ENCODE peak calls at places on chromosomes 2 and 18, in ten cellular contexts. One of them, this sample, is unnamed.

GRCh38 chr18:74906189-74906588 is 302.8 kb downstream of the PTGR3 start:
- DNase-seq in head of caudate nucleus: no peak
- DNase-seq in cardiac muscle cell: no peak
- DNase-seq in occipital lobe: no peak
- DNase-seq in neural crest cell: no peak
- DNase-seq in activated CD4-positive, alpha-beta T cell treated with anti-CD3 and anti-CD28 coated beads for 24 hours: no peak
- DNase-seq in CD8-positive, alpha-beta T cell: no peak
- DNase-seq in GM19239: no peak
- DNase-seq in midbrain: no peak
- DNase-seq in GM12865: no peak
- DNase-seq in this sample: no peak

GRCh38 chr2:168948621-168949212 is 47.6 kb downstream of the G6PC2 start:
- DNase-seq in head of caudate nucleus: no peak
- DNase-seq in cardiac muscle cell: peak
- DNase-seq in occipital lobe: no peak
- DNase-seq in neural crest cell: no peak
- DNase-seq in activated CD4-positive, alpha-beta T cell treated with anti-CD3 and anti-CD28 coated beads for 24 hours: no peak
- DNase-seq in CD8-positive, alpha-beta T cell: no peak
- DNase-seq in GM19239: peak
- DNase-seq in midbrain: no peak
- DNase-seq in GM12865: peak
- DNase-seq in this sample: peak

GRCh38 chr2:232000439-232000838 is 38.9 kb downstream of the DIS3L2 start:
- DNase-seq in head of caudate nucleus: no peak
- DNase-seq in cardiac muscle cell: no peak
- DNase-seq in occipital lobe: no peak
- DNase-seq in neural crest cell: no peak
- DNase-seq in activated CD4-positive, alpha-beta T cell treated with anti-CD3 and anti-CD28 coated beads for 24 hours: no peak
- DNase-seq in CD8-positive, alpha-beta T cell: no peak
- DNase-seq in GM19239: no peak
- DNase-seq in midbrain: no peak
- DNase-seq in GM12865: no peak
- DNase-seq in this sample: no peak

GRCh38 chr18:61203151-61203550 is 130.1 kb upstream of the CDH20 start:
- DNase-seq in head of caudate nucleus: no peak
- DNase-seq in cardiac muscle cell: no peak
- DNase-seq in occipital lobe: no peak
- DNase-seq in neural crest cell: no peak
- DNase-seq in activated CD4-positive, alpha-beta T cell treated with anti-CD3 and anti-CD28 coated beads for 24 hours: no peak
- DNase-seq in CD8-positive, alpha-beta T cell: no peak
- DNase-seq in GM19239: no peak
- DNase-seq in midbrain: no peak
- DNase-seq in GM12865: no peak
- DNase-seq in this sample: no peak

GRCh38 chr2:54385271-54385670 is 70.9 kb upstream of the SPTBN1 start:
- DNase-seq in head of caudate nucleus: no peak
- DNase-seq in cardiac muscle cell: no peak
- DNase-seq in occipital lobe: no peak
- DNase-seq in neural crest cell: no peak
- DNase-seq in activated CD4-positive, alpha-beta T cell treated with anti-CD3 and anti-CD28 coated beads for 24 hours: no peak
- DNase-seq in CD8-positive, alpha-beta T cell: no peak
- DNase-seq in GM19239: no peak
- DNase-seq in midbrain: no peak
- DNase-seq in GM12865: no peak
- DNase-seq in this sample: no peak

GRCh38 chr2:149601141-149601796 is 13.7 kb upstream of the MMADHC start:
- DNase-seq in head of caudate nucleus: no peak
- DNase-seq in cardiac muscle cell: no peak
- DNase-seq in occipital lobe: no peak
- DNase-seq in neural crest cell: no peak
- DNase-seq in activated CD4-positive, alpha-beta T cell treated with anti-CD3 and anti-CD28 coated beads for 24 hours: no peak
- DNase-seq in CD8-positive, alpha-beta T cell: no peak
- DNase-seq in GM19239: no peak
- DNase-seq in midbrain: no peak
- DNase-seq in GM12865: no peak
- DNase-seq in this sample: no peak

GRCh38 chr18:9474103-9474982 is 970 bp upstream of the RALBP1 start:
- DNase-seq in head of caudate nucleus: peak
- DNase-seq in cardiac muscle cell: peak
- DNase-seq in occipital lobe: peak
- DNase-seq in neural crest cell: no peak
- DNase-seq in activated CD4-positive, alpha-beta T cell treated with anti-CD3 and anti-CD28 coated beads for 24 hours: no peak
- DNase-seq in CD8-positive, alpha-beta T cell: no peak
- DNase-seq in GM19239: no peak
- DNase-seq in midbrain: no peak
- DNase-seq in GM12865: no peak
- DNase-seq in this sample: no peak

GRCh38 chr18:49618741-49619392 is 57.0 kb downstream of the LIPG start:
- DNase-seq in head of caudate nucleus: no peak
- DNase-seq in cardiac muscle cell: no peak
- DNase-seq in occipital lobe: no peak
- DNase-seq in neural crest cell: no peak
- DNase-seq in activated CD4-positive, alpha-beta T cell treated with anti-CD3 and anti-CD28 coated beads for 24 hours: no peak
- DNase-seq in CD8-positive, alpha-beta T cell: no peak
- DNase-seq in GM19239: no peak
- DNase-seq in midbrain: no peak
- DNase-seq in GM12865: no peak
- DNase-seq in this sample: no peak

GRCh38 chr2:240166191-240166590 is 25.7 kb upstream of the OTOS start:
- DNase-seq in head of caudate nucleus: no peak
- DNase-seq in cardiac muscle cell: no peak
- DNase-seq in occipital lobe: no peak
- DNase-seq in neural crest cell: no peak
- DNase-seq in activated CD4-positive, alpha-beta T cell treated with anti-CD3 and anti-CD28 coated beads for 24 hours: no peak
- DNase-seq in CD8-positive, alpha-beta T cell: no peak
- DNase-seq in GM19239: no peak
- DNase-seq in midbrain: no peak
- DNase-seq in GM12865: no peak
- DNase-seq in this sample: no peak

GRCh38 chr2:74513605-74514367 is 464 bp upstream of the TLX2 start:
- DNase-seq in head of caudate nucleus: no peak
- DNase-seq in cardiac muscle cell: no peak
- DNase-seq in occipital lobe: no peak
- DNase-seq in neural crest cell: no peak
- DNase-seq in activated CD4-positive, alpha-beta T cell treated with anti-CD3 and anti-CD28 coated beads for 24 hours: no peak
- DNase-seq in CD8-positive, alpha-beta T cell: no peak
- DNase-seq in GM19239: no peak
- DNase-seq in midbrain: no peak
- DNase-seq in GM12865: no peak
- DNase-seq in this sample: no peak

GRCh38 chr2:1628893-1629292 is 115.4 kb downstream of the PXDN start:
- DNase-seq in head of caudate nucleus: no peak
- DNase-seq in cardiac muscle cell: no peak
- DNase-seq in occipital lobe: no peak
- DNase-seq in neural crest cell: no peak
- DNase-seq in activated CD4-positive, alpha-beta T cell treated with anti-CD3 and anti-CD28 coated beads for 24 hours: no peak
- DNase-seq in CD8-positive, alpha-beta T cell: no peak
- DNase-seq in GM19239: no peak
- DNase-seq in midbrain: peak
- DNase-seq in GM12865: no peak
- DNase-seq in this sample: no peak

GRCh38 chr18:3713166-3713565 is 263.2 kb downstream of the TGIF1 start:
- DNase-seq in head of caudate nucleus: no peak
- DNase-seq in cardiac muscle cell: no peak
- DNase-seq in occipital lobe: no peak
- DNase-seq in neural crest cell: no peak
- DNase-seq in activated CD4-positive, alpha-beta T cell treated with anti-CD3 and anti-CD28 coated beads for 24 hours: no peak
- DNase-seq in CD8-positive, alpha-beta T cell: no peak
- DNase-seq in GM19239: no peak
- DNase-seq in midbrain: no peak
- DNase-seq in GM12865: no peak
- DNase-seq in this sample: no peak

GRCh38 chr2:19137433-19137832 is 221.0 kb downstream of the OSR1 start:
- DNase-seq in head of caudate nucleus: no peak
- DNase-seq in cardiac muscle cell: no peak
- DNase-seq in occipital lobe: no peak
- DNase-seq in neural crest cell: no peak
- DNase-seq in activated CD4-positive, alpha-beta T cell treated with anti-CD3 and anti-CD28 coated beads for 24 hours: no peak
- DNase-seq in CD8-positive, alpha-beta T cell: no peak
- DNase-seq in GM19239: no peak
- DNase-seq in midbrain: no peak
- DNase-seq in GM12865: no peak
- DNase-seq in this sample: no peak

GRCh38 chr2:124281556-124281955 is 256.5 kb downstream of the CNTNAP5 start:
- DNase-seq in head of caudate nucleus: no peak
- DNase-seq in cardiac muscle cell: no peak
- DNase-seq in occipital lobe: no peak
- DNase-seq in neural crest cell: no peak
- DNase-seq in activated CD4-positive, alpha-beta T cell treated with anti-CD3 and anti-CD28 coated beads for 24 hours: no peak
- DNase-seq in CD8-positive, alpha-beta T cell: no peak
- DNase-seq in GM19239: no peak
- DNase-seq in midbrain: no peak
- DNase-seq in GM12865: no peak
- DNase-seq in this sample: no peak

GRCh38 chr18:40577255-40577654 is 1377.8 kb upstream of the PIK3C3 start:
- DNase-seq in head of caudate nucleus: no peak
- DNase-seq in cardiac muscle cell: no peak
- DNase-seq in occipital lobe: no peak
- DNase-seq in neural crest cell: no peak
- DNase-seq in activated CD4-positive, alpha-beta T cell treated with anti-CD3 and anti-CD28 coated beads for 24 hours: no peak
- DNase-seq in CD8-positive, alpha-beta T cell: no peak
- DNase-seq in GM19239: no peak
- DNase-seq in midbrain: no peak
- DNase-seq in GM12865: no peak
- DNase-seq in this sample: no peak

GRCh38 chr2:204401114-204401513 is 144.2 kb upstream of the PARD3B start:
- DNase-seq in head of caudate nucleus: no peak
- DNase-seq in cardiac muscle cell: no peak
- DNase-seq in occipital lobe: no peak
- DNase-seq in neural crest cell: no peak
- DNase-seq in activated CD4-positive, alpha-beta T cell treated with anti-CD3 and anti-CD28 coated beads for 24 hours: no peak
- DNase-seq in CD8-positive, alpha-beta T cell: no peak
- DNase-seq in GM19239: no peak
- DNase-seq in midbrain: no peak
- DNase-seq in GM12865: no peak
- DNase-seq in this sample: no peak

GRCh38 chr2:226274143-226274542 is 525.5 kb downstream of the IRS1 start:
- DNase-seq in head of caudate nucleus: no peak
- DNase-seq in cardiac muscle cell: no peak
- DNase-seq in occipital lobe: no peak
- DNase-seq in neural crest cell: no peak
- DNase-seq in activated CD4-positive, alpha-beta T cell treated with anti-CD3 and anti-CD28 coated beads for 24 hours: no peak
- DNase-seq in CD8-positive, alpha-beta T cell: no peak
- DNase-seq in GM19239: no peak
- DNase-seq in midbrain: no peak
- DNase-seq in GM12865: no peak
- DNase-seq in this sample: no peak

GRCh38 chr18:8705280-8705940 is at the start of gene MTCL1:
- DNase-seq in head of caudate nucleus: peak
- DNase-seq in cardiac muscle cell: peak
- DNase-seq in occipital lobe: peak
- DNase-seq in neural crest cell: peak
- DNase-seq in activated CD4-positive, alpha-beta T cell treated with anti-CD3 and anti-CD28 coated beads for 24 hours: no peak
- DNase-seq in CD8-positive, alpha-beta T cell: peak
- DNase-seq in GM19239: peak
- DNase-seq in midbrain: no peak
- DNase-seq in GM12865: peak
- DNase-seq in this sample: peak

GRCh38 chr2:220296174-220296573 is 668.7 kb downstream of the SLC4A3 start:
- DNase-seq in head of caudate nucleus: no peak
- DNase-seq in cardiac muscle cell: peak
- DNase-seq in occipital lobe: no peak
- DNase-seq in neural crest cell: no peak
- DNase-seq in activated CD4-positive, alpha-beta T cell treated with anti-CD3 and anti-CD28 coated beads for 24 hours: no peak
- DNase-seq in CD8-positive, alpha-beta T cell: no peak
- DNase-seq in GM19239: no peak
- DNase-seq in midbrain: no peak
- DNase-seq in GM12865: no peak
- DNase-seq in this sample: no peak

GRCh38 chr2:120926463-120927165 is 190.9 kb downstream of the GLI2 start:
- DNase-seq in head of caudate nucleus: no peak
- DNase-seq in cardiac muscle cell: no peak
- DNase-seq in occipital lobe: no peak
- DNase-seq in neural crest cell: no peak
- DNase-seq in activated CD4-positive, alpha-beta T cell treated with anti-CD3 and anti-CD28 coated beads for 24 hours: no peak
- DNase-seq in CD8-positive, alpha-beta T cell: no peak
- DNase-seq in GM19239: no peak
- DNase-seq in midbrain: no peak
- DNase-seq in GM12865: no peak
- DNase-seq in this sample: no peak

GRCh38 chr2:70088508-70089219 is 1.4 kb downstream of the PCBP1 start:
- DNase-seq in head of caudate nucleus: no peak
- DNase-seq in cardiac muscle cell: no peak
- DNase-seq in occipital lobe: no peak
- DNase-seq in neural crest cell: no peak
- DNase-seq in activated CD4-positive, alpha-beta T cell treated with anti-CD3 and anti-CD28 coated beads for 24 hours: no peak
- DNase-seq in CD8-positive, alpha-beta T cell: no peak
- DNase-seq in GM19239: no peak
- DNase-seq in midbrain: no peak
- DNase-seq in GM12865: no peak
- DNase-seq in this sample: no peak

GRCh38 chr18:57210101-57210661 is 63.3 kb downstream of the BOD1L2 start:
- DNase-seq in head of caudate nucleus: peak
- DNase-seq in cardiac muscle cell: peak
- DNase-seq in occipital lobe: peak
- DNase-seq in neural crest cell: peak
- DNase-seq in activated CD4-positive, alpha-beta T cell treated with anti-CD3 and anti-CD28 coated beads for 24 hours: no peak
- DNase-seq in CD8-positive, alpha-beta T cell: no peak
- DNase-seq in GM19239: no peak
- DNase-seq in midbrain: no peak
- DNase-seq in GM12865: no peak
- DNase-seq in this sample: peak

GRCh38 chr18:34913837-34914755 is 127.1 kb upstream of the MAPRE2 start:
- DNase-seq in head of caudate nucleus: peak
- DNase-seq in cardiac muscle cell: no peak
- DNase-seq in occipital lobe: no peak
- DNase-seq in neural crest cell: no peak
- DNase-seq in activated CD4-positive, alpha-beta T cell treated with anti-CD3 and anti-CD28 coated beads for 24 hours: no peak
- DNase-seq in CD8-positive, alpha-beta T cell: no peak
- DNase-seq in GM19239: no peak
- DNase-seq in midbrain: peak
- DNase-seq in GM12865: no peak
- DNase-seq in this sample: no peak

GRCh38 chr2:186129767-186130581 is 356.1 kb upstream of the ZC3H15 start:
- DNase-seq in head of caudate nucleus: no peak
- DNase-seq in cardiac muscle cell: no peak
- DNase-seq in occipital lobe: no peak
- DNase-seq in neural crest cell: no peak
- DNase-seq in activated CD4-positive, alpha-beta T cell treated with anti-CD3 and anti-CD28 coated beads for 24 hours: no peak
- DNase-seq in CD8-positive, alpha-beta T cell: no peak
- DNase-seq in GM19239: no peak
- DNase-seq in midbrain: no peak
- DNase-seq in GM12865: no peak
- DNase-seq in this sample: no peak

GRCh38 chr2:15975676-15976075 is 35.3 kb downstream of the MYCN start:
- DNase-seq in head of caudate nucleus: no peak
- DNase-seq in cardiac muscle cell: no peak
- DNase-seq in occipital lobe: no peak
- DNase-seq in neural crest cell: no peak
- DNase-seq in activated CD4-positive, alpha-beta T cell treated with anti-CD3 and anti-CD28 coated beads for 24 hours: no peak
- DNase-seq in CD8-positive, alpha-beta T cell: no peak
- DNase-seq in GM19239: no peak
- DNase-seq in midbrain: no peak
- DNase-seq in GM12865: no peak
- DNase-seq in this sample: no peak

GRCh38 chr2:143300531-143300930 is 171.3 kb downstream of the ARHGAP15 start:
- DNase-seq in head of caudate nucleus: no peak
- DNase-seq in cardiac muscle cell: no peak
- DNase-seq in occipital lobe: no peak
- DNase-seq in neural crest cell: no peak
- DNase-seq in activated CD4-positive, alpha-beta T cell treated with anti-CD3 and anti-CD28 coated beads for 24 hours: no peak
- DNase-seq in CD8-positive, alpha-beta T cell: no peak
- DNase-seq in GM19239: no peak
- DNase-seq in midbrain: no peak
- DNase-seq in GM12865: no peak
- DNase-seq in this sample: no peak

GRCh38 chr2:145755019-145755837 is 1235.3 kb upstream of the ZEB2 start:
- DNase-seq in head of caudate nucleus: no peak
- DNase-seq in cardiac muscle cell: no peak
- DNase-seq in occipital lobe: no peak
- DNase-seq in neural crest cell: no peak
- DNase-seq in activated CD4-positive, alpha-beta T cell treated with anti-CD3 and anti-CD28 coated beads for 24 hours: no peak
- DNase-seq in CD8-positive, alpha-beta T cell: no peak
- DNase-seq in GM19239: no peak
- DNase-seq in midbrain: no peak
- DNase-seq in GM12865: no peak
- DNase-seq in this sample: no peak

GRCh38 chr18:60413944-60414547 is 41.5 kb upstream of the MC4R start:
- DNase-seq in head of caudate nucleus: no peak
- DNase-seq in cardiac muscle cell: peak
- DNase-seq in occipital lobe: no peak
- DNase-seq in neural crest cell: no peak
- DNase-seq in activated CD4-positive, alpha-beta T cell treated with anti-CD3 and anti-CD28 coated beads for 24 hours: no peak
- DNase-seq in CD8-positive, alpha-beta T cell: no peak
- DNase-seq in GM19239: no peak
- DNase-seq in midbrain: no peak
- DNase-seq in GM12865: peak
- DNase-seq in this sample: peak